ENCODE peak calls at places on chromosomes 7 and 10, in six cellular contexts. C, E, T, M, Q and F are unnamed samples.

GRCh38 chr10:75029874-75030273 is 81.6 kb upstream of the SAMD8 start:
- DNase-seq in C (no peak), E (no peak), T (peak; percentile 51), M (no peak), Q (no peak), F (no peak)

GRCh38 chr10:23558361-23558799 is 119.5 kb downstream of the OTUD1 start:
- DNase-seq in C (no peak), E (no peak), T (no peak), M (no peak), Q (no peak), F (no peak)

GRCh38 chr10:878895-879294 is 52.6 kb downstream of the LARP4B start:
- DNase-seq in C (no peak), E (no peak), T (no peak), M (no peak), Q (no peak), F (no peak)

GRCh38 chr10:22316286-22317120 is at the start of gene COMMD3:
- DNase-seq in C (peak; percentile 91), E (peak; percentile 87), T (peak; percentile 97), M (peak; percentile 87), Q (peak; percentile 87), F (peak; percentile 97)

GRCh38 chr7:19470031-19470430 is 238.8 kb downstream of the POLR1F start:
- DNase-seq in C (no peak), E (no peak), T (no peak), M (no peak), Q (no peak), F (no peak)

GRCh38 chr7:72504057-72504456 is 91.9 kb upstream of the CALN1 start:
- DNase-seq in C (no peak), E (no peak), T (no peak), M (no peak), Q (no peak), F (no peak)

GRCh38 chr10:102675887-102676616 is 31.8 kb downstream of the TRIM8 start:
- DNase-seq in C (no peak), E (no peak), T (no peak), M (no peak), Q (no peak), F (no peak)

GRCh38 chr10:11307937-11308336 is 290.3 kb downstream of the CELF2 start:
- DNase-seq in C (no peak), E (no peak), T (no peak), M (no peak), Q (no peak), F (no peak)

GRCh38 chr10:110591760-110592159 is 24.3 kb downstream of the SMC3 start:
- DNase-seq in C (no peak), E (no peak), T (no peak), M (no peak), Q (no peak), F (no peak)

GRCh38 chr7:2083362-2083761 is 149.4 kb downstream of the MAD1L1 start:
- DNase-seq in C (no peak), E (no peak), T (peak; percentile 70), M (no peak), Q (no peak), F (no peak)

GRCh38 chr10:49387029-49387428 is 8.9 kb downstream of the DRGX start:
- DNase-seq in C (no peak), E (no peak), T (no peak), M (no peak), Q (no peak), F (no peak)

GRCh38 chr10:3287566-3288445 is 115.2 kb upstream of the PITRM1 start:
- DNase-seq in C (no peak), E (no peak), T (peak; percentile 83), M (no peak), Q (no peak), F (no peak)

GRCh38 chr10:113945075-113945686 is 90.7 kb downstream of the NHLRC2 start:
- DNase-seq in C (no peak), E (peak; percentile 71), T (no peak), M (peak; percentile 69), Q (no peak), F (no peak)

GRCh38 chr10:51137741-51138529 is 63.6 kb downstream of the PRKG1 start:
- DNase-seq in C (no peak), E (no peak), T (no peak), M (no peak), Q (no peak), F (no peak)

GRCh38 chr10:124739996-124740373 is 4.2 kb downstream of the FAM53B start:
- DNase-seq in C (no peak), E (no peak), T (no peak), M (no peak), Q (no peak), F (no peak)

GRCh38 chr7:37428681-37429434 is 19.8 kb downstream of the ELMO1 start:
- DNase-seq in C (no peak), E (no peak), T (no peak), M (no peak), Q (no peak), F (no peak)

GRCh38 chr7:96772295-96772694 is 62.6 kb upstream of the SEM1 start:
- DNase-seq in C (no peak), E (no peak), T (no peak), M (no peak), Q (no peak), F (no peak)
- TF ChIP-seq EP300 in C (no peak), E (no peak), T (no peak), M (no peak), Q (no peak), F (no peak)

DNA sequence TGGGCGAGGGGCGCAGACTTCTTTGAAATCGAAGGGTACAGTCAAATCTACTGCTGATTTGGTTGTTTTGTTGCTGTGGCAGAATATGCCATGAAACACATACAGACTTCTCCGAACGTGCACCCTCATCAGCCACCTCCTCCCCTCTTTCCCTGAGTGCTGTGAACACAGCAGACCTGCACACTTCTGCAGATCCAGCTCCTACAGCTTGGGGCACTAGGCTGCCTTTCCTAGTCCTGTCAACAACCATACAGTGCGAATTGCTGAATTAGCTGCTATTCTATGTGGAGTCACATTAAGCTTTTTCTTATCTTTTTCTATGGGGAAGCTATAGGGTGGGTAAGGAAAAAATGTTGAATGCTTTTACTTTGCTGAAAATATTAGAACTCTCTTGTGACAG is 57.5 kb downstream of the COL17A1 start:
- DNase-seq in C (peak; percentile 43), E (no peak), T (no peak), M (peak; percentile 59), Q (peak; percentile 41), F (no peak)
- TF ChIP-seq CTCF in C (peak; percentile 33), E (no peak), T (no peak), M (peak; percentile 15), Q (peak; percentile 72), F (no peak)

GRCh38 chr7:155263051-155263450 is 34.6 kb upstream of the INSIG1 start:
- DNase-seq in C (no peak), E (no peak), T (no peak), M (no peak), Q (no peak), F (no peak)

GRCh38 chr7:155260498-155260872 is 37.2 kb upstream of the INSIG1 start:
- DNase-seq in C (no peak), E (no peak), T (no peak), M (no peak), Q (no peak), F (no peak)

GRCh38 chr7:155261031-155261985 is 36.4 kb upstream of the INSIG1 start:
- DNase-seq in C (no peak), E (no peak), T (no peak), M (no peak), Q (no peak), F (no peak)

GRCh38 chr7:155263522-155264197 is 34.0 kb upstream of the INSIG1 start:
- DNase-seq in C (peak; percentile 65), E (no peak), T (no peak), M (no peak), Q (peak; percentile 50), F (no peak)

DNA sequence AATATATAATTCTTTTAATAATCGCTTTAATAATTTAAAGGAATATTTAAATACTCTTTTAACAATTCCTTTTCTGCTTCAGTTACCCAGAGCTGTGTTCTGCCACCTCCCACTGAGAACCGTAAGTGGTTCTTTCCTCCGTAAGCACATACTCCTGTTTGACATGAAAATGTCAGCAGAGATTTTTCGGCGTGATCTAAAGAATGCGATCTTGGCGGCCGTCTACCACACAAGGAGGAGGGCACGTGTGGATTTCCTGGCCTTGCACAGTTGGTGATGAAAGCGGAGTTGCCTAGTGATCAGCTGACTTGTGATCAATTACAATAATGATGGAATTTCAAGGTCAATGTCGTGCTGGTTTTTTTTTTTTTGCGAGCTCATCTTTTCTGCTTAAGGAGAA is 35.7 kb upstream of the INSIG1 start:
- DNase-seq in C (no peak), E (no peak), T (no peak), M (no peak), Q (no peak), F (no peak)
- TF ChIP-seq EP300 in C (no peak), E (no peak), T (no peak), M (no peak), Q (no peak), F (no peak)

DNA sequence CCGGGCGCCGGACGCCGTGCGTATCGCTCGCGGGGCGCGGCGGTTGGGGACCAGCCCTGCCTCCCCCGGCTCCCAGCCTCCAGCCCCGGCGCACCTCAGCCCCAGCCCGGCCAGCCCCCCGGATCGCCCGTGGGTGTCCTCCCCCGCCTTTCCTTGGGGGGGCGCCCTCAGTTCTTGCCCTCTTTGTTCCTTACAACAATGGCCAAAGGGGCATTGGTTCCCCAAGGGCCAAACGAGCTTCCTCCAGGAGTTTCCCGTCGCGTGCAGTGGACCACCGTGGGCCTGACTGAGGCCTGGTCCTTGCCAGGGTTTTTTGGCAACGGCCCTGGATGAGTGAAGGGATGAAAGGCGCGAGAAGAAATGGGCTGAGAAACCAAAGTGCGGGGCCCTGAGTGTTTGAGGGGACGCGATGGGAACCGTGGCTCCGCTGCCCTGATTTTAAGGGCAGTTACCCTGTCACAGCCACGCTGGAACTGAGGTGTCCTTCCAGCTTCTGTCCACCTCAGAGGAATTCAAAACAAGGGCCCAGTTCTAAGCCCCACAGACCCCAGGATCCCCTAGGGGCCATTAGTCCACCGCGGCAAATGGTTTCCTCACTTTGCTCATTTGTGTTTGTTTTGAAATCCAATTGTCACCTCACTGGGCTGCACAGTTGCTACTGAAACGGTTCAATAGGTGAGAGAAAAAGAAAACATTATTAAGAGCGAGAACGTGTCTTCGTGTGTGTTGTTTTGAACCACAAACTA is 1.4 kb downstream of the MACROH2A2 start:
- DNase-seq in C (peak; percentile 81), E (no peak), T (peak; percentile 84), M (peak; percentile 62), Q (peak; percentile 76), F (no peak)
- TF ChIP-seq CTCF in C (peak; percentile 51), E (no peak), T (no peak), M (peak; percentile 48), Q (peak; percentile 42), F (no peak)

DNA sequence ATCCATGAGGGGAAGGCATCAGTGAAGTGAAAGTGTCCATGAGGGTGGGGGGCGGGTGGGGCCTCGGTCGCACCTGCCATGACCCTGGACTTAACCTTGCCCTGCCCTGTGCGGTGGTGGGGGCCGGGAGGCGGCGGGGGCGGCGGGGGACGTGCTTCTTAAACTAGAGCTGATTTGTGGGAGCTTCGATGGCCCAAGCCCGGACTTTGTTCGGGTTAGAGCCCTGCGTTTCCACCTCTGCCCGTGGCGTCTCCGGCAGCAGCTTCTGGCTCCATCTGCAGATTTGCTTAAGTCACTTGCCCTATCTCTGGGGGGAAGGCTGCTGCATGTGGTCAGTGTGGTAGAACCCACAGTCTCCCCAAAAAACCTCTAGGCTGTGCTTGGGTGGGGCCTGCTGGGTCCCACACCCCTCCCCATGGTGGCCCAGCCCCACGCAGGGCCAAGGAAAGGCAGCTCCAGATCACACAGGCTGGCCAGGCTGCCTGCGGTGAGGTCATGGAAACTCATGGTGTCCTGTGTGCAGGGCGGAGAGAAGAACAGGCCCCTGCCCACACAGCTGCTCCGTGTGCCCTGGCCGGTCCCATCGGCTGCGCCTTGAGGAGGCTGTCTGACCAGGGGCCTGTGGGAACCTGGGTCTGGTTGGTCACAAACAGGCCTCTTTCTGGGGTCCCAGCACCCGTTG is 93.2 kb downstream of the INPP5A start:
- DNase-seq in C (no peak), E (peak; percentile 70), T (peak; percentile 79), M (no peak), Q (no peak), F (no peak)
- TF ChIP-seq EP300 in C (no peak), E (peak; percentile 31), T (no peak), M (no peak), Q (no peak), F (no peak)